ENCODE peak calls at places on chromosomes 12 and 14, in five cellular contexts. W, X, Q, S and O are unnamed samples.

GRCh38 chr12:117863004-117863709 is 105.6 kb downstream of the KSR2 start:
- DNase-seq in W (no peak), Q (no peak), X (no peak), S (no peak), O (no peak)

GRCh38 chr12:120588371-120588770 is 7.2 kb upstream of the POP5 start:
- DNase-seq in S (no peak), X (no peak), W (no peak), Q (no peak), O (no peak)

GRCh38 chr12:179131-179884 is 34.6 kb downstream of the SLC6A12 start:
- DNase-seq in W (no peak), S (peak; percentile 53), X (no peak), Q (no peak), O (no peak)

GRCh38 chr12:23084236-23084995 is 459.4 kb downstream of the ETNK1 start:
- DNase-seq in X (no peak), S (no peak), W (no peak), Q (peak; percentile 76), O (no peak)

GRCh38 chr14:53027031-53027430 is 76.2 kb upstream of the FERMT2 start:
- DNase-seq in W (no peak), Q (no peak), S (no peak), X (no peak), O (no peak)

GRCh38 chr14:76891436-76891835 is 65.2 kb downstream of the LRRC74A start:
- DNase-seq in X (no peak), W (no peak), Q (no peak), S (no peak), O (no peak)

GRCh38 chr14:104523546-104523935 is 56.0 kb upstream of the C14orf180 start:
- DNase-seq in S (no peak), X (no peak), Q (no peak), W (no peak), O (no peak)

GRCh38 chr12:68792952-68793351 is 15.0 kb upstream of the MDM2 start:
- DNase-seq in W (peak; percentile 77), Q (peak; percentile 86), S (no peak), X (no peak), O (no peak)

GRCh38 chr14:56131004-56131864 is 13.0 kb downstream of the PELI2 start:
- DNase-seq in Q (no peak), W (no peak), X (no peak), S (no peak), O (no peak)

GRCh38 chr12:76266797-76267196 is 81.4 kb downstream of the BBS10 start:
- DNase-seq in Q (peak; percentile 79), W (no peak), S (peak; percentile 36), X (no peak), O (peak; percentile 46)

GRCh38 chr14:95286649-95287048 is 33.1 kb downstream of the CLMN start:
- DNase-seq in X (no peak), Q (no peak), S (no peak), W (no peak), O (no peak)

GRCh38 chr12:32139064-32139421 is 32.4 kb downstream of the BICD1 start:
- DNase-seq in S (peak; percentile 11), X (peak; percentile 40), W (peak; percentile 78), Q (no peak), O (no peak)

GRCh38 chr12:56267443-56268071 is 815 bp downstream of the COQ10A start:
- DNase-seq in S (peak; percentile 62), X (no peak), W (peak; percentile 54), Q (no peak), O (no peak)

GRCh38 chr12:11716794-11717532 is 67.5 kb downstream of the ETV6 start:
- DNase-seq in Q (peak; percentile 25), W (no peak), X (no peak), S (no peak), O (no peak)

GRCh38 chr14:24376448-24377070 is 8.6 kb downstream of the NFATC4 start:
- DNase-seq in W (no peak), X (no peak), Q (no peak), S (no peak), O (no peak)

GRCh38 chr12:3681595-3681921 is 71.4 kb downstream of the CRACR2A start:
- DNase-seq in W (no peak), X (no peak), S (no peak), Q (no peak), O (no peak)

GRCh38 chr14:24366375-24366663 is 1.7 kb upstream of the NFATC4 start:
- DNase-seq in X (no peak), S (no peak), Q (no peak), W (no peak), O (no peak)

GRCh38 chr14:63465347-63465746 is 77.8 kb downstream of the PPP2R5E start:
- DNase-seq in W (no peak), X (no peak), S (no peak), Q (no peak), O (no peak)

GRCh38 chr12:93048646-93049045 is 119.6 kb upstream of the EEA1 start:
- DNase-seq in Q (no peak), S (no peak), X (peak; percentile 57), W (no peak), O (no peak)